ENCODE peak calls at places on chromosomes 3 and 15, in eight cellular contexts. F is GM23338, O is cardiac fibroblast, N is adrenal gland, Y is heart right ventricle, H is pancreas, G is keratinocyte, V is tibial artery. I is an unnamed sample.

GRCh38 chr15:48493084-48493762 is 152.3 kb downstream of the FBN1 start:
- DNase-seq in F (no peak), O (peak), N (no peak), Y (peak), H (no peak), G (no peak), V (no peak), I (peak)

GRCh38 chr3:70973558-70973957 is 610.0 kb downstream of the FOXP1 start:
- DNase-seq in F (no peak), O (peak), N (no peak), Y (no peak), H (no peak), G (no peak), V (no peak), I (peak)

GRCh38 chr15:68430471-68431036 is 1.4 kb downstream of the ITGA11 start:
- DNase-seq in F (no peak), O (no peak), N (peak), Y (no peak), H (no peak), G (no peak), V (peak), I (no peak)

GRCh38 chr3:23811117-23811487 is 5.3 kb downstream of the UBE2E1 start:
- DNase-seq in F (peak), O (peak), N (no peak), Y (no peak), H (no peak), G (no peak), V (no peak), I (no peak)

GRCh38 chr3:160435095-160435494 is 14.5 kb downstream of the TRIM59 start:
- DNase-seq in F (no peak), O (no peak), N (no peak), Y (no peak), H (no peak), G (no peak), V (no peak), I (no peak)

GRCh38 chr3:127796751-127797150 is 25.6 kb downstream of the MGLL start:
- DNase-seq in F (no peak), O (no peak), N (no peak), Y (no peak), H (no peak), G (no peak), V (no peak), I (no peak)

GRCh38 chr15:50790778-50791536 is 25.5 kb upstream of the SPPL2A start:
- DNase-seq in F (no peak), O (no peak), N (no peak), Y (no peak), H (no peak), G (no peak), V (no peak), I (no peak)

GRCh38 chr3:52281980-52282801 is 3.7 kb upstream of the WDR82 start:
- DNase-seq in F (no peak), O (peak), N (no peak), Y (no peak), H (no peak), G (no peak), V (no peak), I (no peak)

GRCh38 chr3:21449738-21450137 is 301.3 kb downstream of the ZNF385D start:
- DNase-seq in F (no peak), O (no peak), N (no peak), Y (peak), H (no peak), G (no peak), V (no peak), I (no peak)

GRCh38 chr3:85560088-85560790 is 601.5 kb downstream of the CADM2 start:
- DNase-seq in F (no peak), O (peak), N (no peak), Y (no peak), H (peak), G (no peak), V (peak), I (peak)

GRCh38 chr3:57743511-57743910 is 12.6 kb upstream of the SLMAP start:
- DNase-seq in F (no peak), O (peak), N (no peak), Y (no peak), H (no peak), G (no peak), V (no peak), I (no peak)

GRCh38 chr3:115423170-115423569 is 200.1 kb upstream of the GAP43 start:
- DNase-seq in F (no peak), O (peak), N (no peak), Y (no peak), H (no peak), G (no peak), V (no peak), I (no peak)

GRCh38 chr15:73573071-73573470 is 60.1 kb downstream of the NPTN start:
- DNase-seq in F (no peak), O (no peak), N (no peak), Y (no peak), H (no peak), G (no peak), V (no peak), I (no peak)

GRCh38 chr15:70853855-70854668 is at the start of gene LARP6:
- DNase-seq in F (peak), O (peak), N (peak), Y (peak), H (peak), G (no peak), V (peak), I (no peak)

GRCh38 chr15:25250906-25251622 is 187.8 kb downstream of the UBE3A start:
- DNase-seq in F (no peak), O (no peak), N (peak), Y (no peak), H (no peak), G (no peak), V (peak), I (no peak)

GRCh38 chr3:42025388-42026138 is 63.7 kb upstream of the ULK4 start:
- DNase-seq in F (peak), O (peak), N (peak), Y (peak), H (peak), G (no peak), V (peak), I (peak)
- H3K4me3 ChIP-seq in F (peak), O (no peak), N (no peak), Y (peak), H (no peak), G (peak), V (peak), I (no peak)

GRCh38 chr3:65595222-65595996 is 443.3 kb downstream of the MAGI1 start:
- DNase-seq in F (peak), O (no peak), N (no peak), Y (no peak), H (no peak), G (no peak), V (no peak), I (no peak)
- H3K4me3 ChIP-seq in F (peak), O (no peak), N (no peak), Y (no peak), H (no peak), G (no peak), V (no peak), I (no peak)

GRCh38 chr3:11611271-11611893 is 32.3 kb downstream of the VGLL4 start:
- DNase-seq in F (no peak), O (no peak), N (no peak), Y (no peak), H (no peak), G (no peak), V (no peak), I (no peak)

GRCh38 chr3:11607816-11608215 is 35.9 kb downstream of the VGLL4 start:
- DNase-seq in F (no peak), O (peak), N (no peak), Y (no peak), H (no peak), G (no peak), V (no peak), I (no peak)

GRCh38 chr3:11610700-11611099 is 33.0 kb downstream of the VGLL4 start:
- DNase-seq in F (no peak), O (no peak), N (no peak), Y (no peak), H (no peak), G (no peak), V (no peak), I (no peak)

GRCh38 chr3:11609481-11609880 is 34.2 kb downstream of the VGLL4 start:
- DNase-seq in F (no peak), O (no peak), N (no peak), Y (no peak), H (no peak), G (no peak), V (no peak), I (no peak)

GRCh38 chr3:11610044-11610671 is 33.6 kb downstream of the VGLL4 start:
- DNase-seq in F (no peak), O (peak), N (no peak), Y (no peak), H (no peak), G (no peak), V (no peak), I (peak)
- H3K4me3 ChIP-seq in F (no peak), O (peak), N (no peak), Y (no peak), H (no peak), G (no peak), V (no peak), I (no peak)

DNA sequence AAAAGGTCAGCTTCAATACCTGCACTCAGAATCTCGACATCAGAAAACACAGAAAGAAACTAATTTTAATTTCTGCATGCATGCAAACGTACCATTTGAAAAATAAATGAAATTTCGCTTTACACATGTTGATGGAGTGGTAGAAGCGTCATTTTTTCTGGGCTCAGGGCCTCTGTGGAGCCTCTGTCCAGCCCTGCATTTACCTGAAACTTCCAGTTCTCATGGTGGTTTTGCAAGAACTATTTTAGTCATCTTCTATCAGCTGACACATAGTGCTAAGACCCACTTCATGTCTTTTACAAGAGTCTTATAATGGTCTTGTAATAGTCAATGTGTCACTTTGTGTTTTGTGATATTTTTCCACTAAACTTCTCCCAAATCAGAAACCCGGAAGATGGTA is 5.3 kb downstream of the KY start:
- DNase-seq in F (no peak), O (no peak), N (no peak), Y (no peak), H (no peak), G (no peak), V (no peak), I (no peak)
- H3K4me3 ChIP-seq in F (no peak), O (no peak), N (no peak), Y (no peak), H (no peak), G (no peak), V (no peak), I (no peak)

GRCh38 chr3:149547954-149548728 is 73.6 kb downstream of the TM4SF4 start:
- DNase-seq in F (peak), O (peak), N (peak), Y (no peak), H (peak), G (no peak), V (peak), I (peak)
- H3K4me3 ChIP-seq in F (no peak), O (no peak), N (no peak), Y (no peak), H (no peak), G (no peak), V (no peak), I (no peak)

DNA sequence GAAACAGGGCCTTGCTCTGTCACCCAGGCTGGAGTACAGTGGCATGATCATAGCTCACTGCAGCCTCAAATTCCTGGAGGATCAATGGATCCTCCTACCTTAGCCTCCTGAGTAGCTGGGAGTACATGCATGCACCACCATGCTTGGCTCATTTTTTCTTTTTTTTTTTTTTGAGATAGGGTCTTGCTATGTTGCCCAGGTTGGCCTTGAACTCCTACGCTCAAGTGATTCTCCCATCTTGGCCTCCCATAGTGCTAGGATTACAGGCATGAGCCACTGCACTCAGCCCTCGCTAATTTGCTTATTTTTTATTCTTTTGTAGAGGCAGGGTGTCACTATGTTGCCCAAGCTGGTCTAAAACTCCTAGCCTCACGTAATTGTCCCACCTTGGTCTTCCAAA is 6.0 kb upstream of the ARIH1 start:
- DNase-seq in F (no peak), O (no peak), N (no peak), Y (no peak), H (no peak), G (no peak), V (no peak), I (no peak)
- H3K4me3 ChIP-seq in F (no peak), O (no peak), N (no peak), Y (no peak), H (no peak), G (no peak), V (no peak), I (no peak)

GRCh38 chr15:93038064-93038705 is 50.8 kb downstream of the RGMA start:
- DNase-seq in F (no peak), O (no peak), N (no peak), Y (no peak), H (no peak), G (no peak), V (peak), I (no peak)
- H3K4me3 ChIP-seq in F (no peak), O (no peak), N (no peak), Y (no peak), H (no peak), G (no peak), V (no peak), I (no peak)